ENCODE peak calls at places on chromosomes 12 and 14, in six cellular contexts. M is type B pancreatic cell, B is ecto neural progenitor cell, K is NAMALWA, J is T-cell, Z is T-helper 2 cell. Y is an unnamed sample.

GRCh38 chr12:27213830-27214787 is 30.0 kb upstream of the STK38L start:
- DNase-seq in M (no peak), B (no peak), K (no peak), J (no peak), Z (no peak), Y (no peak)

GRCh38 chr14:61589691-61590521 is 105.4 kb upstream of the HIF1A start:
- DNase-seq in M (no peak), B (peak; percentile 74), K (no peak), J (no peak), Z (no peak), Y (no peak)

GRCh38 chr12:124754949-124755800 is 108.5 kb downstream of the SCARB1 start:
- DNase-seq in M (no peak), B (peak; percentile 70), K (no peak), J (peak; percentile 13), Z (peak; percentile 60), Y (peak; percentile 94)

GRCh38 chr14:50759800-50760543 is 71.0 kb downstream of the NIN start:
- DNase-seq in M (no peak), B (no peak), K (no peak), J (no peak), Z (no peak), Y (no peak)

GRCh38 chr12:81077686-81078441 is at the start of gene ACSS3:
- DNase-seq in M (peak; percentile 70), B (peak; percentile 91), K (no peak), J (no peak), Z (no peak), Y (peak; percentile 12)

GRCh38 chr14:106812788-106813476 is 1286.5 kb downstream of the TMEM121 start:
- DNase-seq in M (no peak), B (no peak), K (no peak), J (no peak), Z (no peak), Y (no peak)

GRCh38 chr12:117367006-117367638 is 5.7 kb upstream of the NOS1 start:
- DNase-seq in M (no peak), B (peak; percentile 89), K (peak; percentile 74), J (peak; percentile 12), Z (no peak), Y (peak; percentile 49)

GRCh38 chr14:105850853-105851581 is 324.6 kb downstream of the TMEM121 start:
- DNase-seq in M (no peak), B (peak; percentile 29), K (peak; percentile 35), J (no peak), Z (no peak), Y (no peak)

GRCh38 chr12:54993181-54993835 is 8.7 kb upstream of the TESPA1 start:
- DNase-seq in M (no peak), B (peak; percentile 65), K (peak; percentile 92), J (peak; percentile 46), Z (peak; percentile 61), Y (peak; percentile 49)

GRCh38 chr12:121223283-121223946 is 13.5 kb downstream of the P2RX4 start:
- DNase-seq in M (no peak), B (no peak), K (peak; percentile 40), J (peak; percentile 40), Z (peak; percentile 57), Y (no peak)

GRCh38 chr14:25009891-25010290 is 40.1 kb downstream of the STXBP6 start:
- DNase-seq in M (no peak), B (peak; percentile 46), K (no peak), J (no peak), Z (no peak), Y (no peak)

GRCh38 chr12:49091836-49092085 is 2.8 kb downstream of the DHH start:
- DNase-seq in M (no peak), B (no peak), K (no peak), J (no peak), Z (no peak), Y (no peak)

GRCh38 chr12:111773801-111774551 is 7.2 kb downstream of the ALDH2 start:
- DNase-seq in M (no peak), B (no peak), K (no peak), J (no peak), Z (no peak), Y (peak; percentile 90)

GRCh38 chr14:65226824-65227604 is 124.7 kb upstream of the MAX start:
- DNase-seq in M (no peak), B (no peak), K (no peak), J (no peak), Z (no peak), Y (no peak)

GRCh38 chr14:75165586-75166391 is 10.6 kb downstream of the TMED10 start:
- DNase-seq in M (no peak), B (no peak), K (no peak), J (no peak), Z (no peak), Y (no peak)